ENCODE peak calls at places on chromosome 16, in ten cellular contexts. G is fibroblast of mammary gland; R is dermis blood vessel endothelial cell; U is cardiac muscle cell; T is HCT116; M is activated T-cell treated with anti-CD3 and anti-CD28 coated beads, Interleukin-2, amount 50 U/mL, for 4 hours; Q is islet precursor cell; D is HT1080; O is NCI-H2081; B is stimulated activated CD4-positive, alpha-beta T cell treated with anti-CD3 and anti-CD28 coated beads, Interleukin-1b, Interleukin-23, amount 100 ng/mL, for 24 hours. K is an unnamed sample.

GRCh38 chr16:85648070-85648714 is 35.1 kb downstream of the GSE1 start:
- DNase-seq in D (no peak), O (no peak), G (no peak), U (no peak), T (no peak), B (no peak), Q (no peak), M (no peak), R (no peak), K (no peak)

GRCh38 chr16:26598061-26598460 is 468.7 kb upstream of the C16orf82 start:
- DNase-seq in D (peak), Q (peak), G (no peak), M (peak), O (no peak), B (peak), R (no peak), U (no peak), T (peak), K (no peak)

GRCh38 chr16:15507959-15508336 is 73.6 kb downstream of the BMERB1 start:
- DNase-seq in M (no peak), R (no peak), O (no peak), T (no peak), D (no peak), G (no peak), Q (no peak), U (no peak), B (no peak), K (no peak)

GRCh38 chr16:23060458-23061320 is 88.6 kb downstream of the USP31 start:
- DNase-seq in T (peak), O (peak), Q (peak), M (peak), D (peak), R (peak), G (peak), B (peak), U (peak), K (peak)

GRCh38 chr16:979859-980594 is 1.5 kb upstream of the SOX8 start:
- DNase-seq in T (no peak), R (no peak), O (no peak), U (no peak), D (no peak), B (no peak), M (no peak), Q (no peak), G (no peak), K (no peak)

GRCh38 chr16:58048914-58049696 is 23.6 kb downstream of the MMP15 start:
- DNase-seq in R (no peak), U (no peak), O (no peak), B (no peak), M (no peak), G (no peak), T (no peak), Q (no peak), D (no peak), K (no peak)

GRCh38 chr16:48235556-48236136 is 8.5 kb upstream of the LONP2 start:
- DNase-seq in B (no peak), G (peak), R (peak), Q (no peak), D (no peak), M (no peak), U (peak), O (no peak), T (no peak), K (no peak)

GRCh38 chr16:1794221-1794871 is 841 bp upstream of the IGFALS start:
- DNase-seq in O (no peak), T (no peak), B (no peak), U (no peak), R (no peak), Q (peak), G (no peak), D (no peak), M (no peak), K (peak)

GRCh38 chr16:78364501-78364900 is 265.0 kb downstream of the WWOX start:
- DNase-seq in Q (no peak), M (no peak), T (no peak), O (no peak), U (no peak), R (no peak), B (no peak), G (no peak), D (no peak), K (no peak)

GRCh38 chr16:53094013-53094630 is 39.3 kb downstream of the CHD9 start:
- DNase-seq in G (no peak), B (no peak), U (no peak), D (peak), Q (peak), M (no peak), O (peak), T (no peak), R (peak), K (no peak)

GRCh38 chr16:80231118-80231515 is 309.7 kb upstream of the DYNLRB2 start:
- DNase-seq in D (no peak), M (no peak), O (no peak), T (no peak), B (no peak), G (peak), R (no peak), U (no peak), Q (no peak), K (no peak)

GRCh38 chr16:3084969-3085670 is 14.0 kb downstream of the ZSCAN10 start:
- DNase-seq in R (no peak), M (no peak), Q (no peak), O (no peak), D (no peak), G (no peak), T (no peak), U (no peak), B (no peak), K (no peak)

GRCh38 chr16:25264599-25264998 is 7.0 kb upstream of the ZKSCAN2 start:
- DNase-seq in Q (no peak), T (no peak), B (no peak), O (no peak), M (no peak), D (no peak), R (peak), U (peak), G (no peak), K (no peak)

GRCh38 chr16:9092963-9093477 is 1.6 kb downstream of the HAPSTR1 start:
- DNase-seq in O (peak), Q (peak), R (peak), G (no peak), D (peak), T (no peak), B (no peak), U (no peak), M (peak), K (no peak)

GRCh38 chr16:88329726-88330700 is 52.7 kb upstream of the ZNF469 start:
- DNase-seq in T (no peak), Q (no peak), U (no peak), G (no peak), D (no peak), R (no peak), O (no peak), B (no peak), M (no peak), K (no peak)

GRCh38 chr16:81204794-81205680 is 33.5 kb upstream of the BCO1 start:
- DNase-seq in D (peak), U (peak), B (peak), R (peak), O (peak), Q (peak), G (peak), T (peak), M (peak), K (no peak)

GRCh38 chr16:31501226-31501965 is 6.8 kb downstream of the RUSF1 start:
- DNase-seq in R (no peak), M (no peak), B (no peak), O (no peak), T (no peak), U (no peak), Q (no peak), D (no peak), G (no peak), K (no peak)

GRCh38 chr16:13397126-13397525 is 495.7 kb downstream of the SHISA9 start:
- DNase-seq in G (no peak), M (no peak), D (no peak), Q (no peak), B (no peak), R (no peak), T (no peak), U (no peak), O (no peak), K (no peak)

GRCh38 chr16:24775455-24775854 is 46.0 kb downstream of the TNRC6A start:
- DNase-seq in Q (no peak), D (no peak), G (peak), O (no peak), M (no peak), R (no peak), B (no peak), U (peak), T (no peak), K (no peak)

GRCh38 chr16:10836174-10836853 is 17.7 kb upstream of the TVP23A start:
- DNase-seq in M (no peak), O (no peak), B (no peak), Q (no peak), D (no peak), U (no peak), R (no peak), T (no peak), G (no peak), K (no peak)

GRCh38 chr16:57941016-57941656 is 29.8 kb downstream of the CNGB1 start:
- DNase-seq in D (peak), O (peak), B (no peak), M (no peak), R (peak), Q (no peak), U (peak), T (no peak), G (peak), K (no peak)

GRCh38 chr16:1216296-1216619 is 8.8 kb downstream of the TPSG1 start:
- DNase-seq in M (no peak), T (no peak), U (no peak), Q (no peak), B (no peak), G (no peak), D (no peak), O (peak), R (no peak), K (no peak)

GRCh38 chr16:72908362-72908838 is 139.5 kb downstream of the ZFHX3 start:
- DNase-seq in M (no peak), R (no peak), T (no peak), O (no peak), U (no peak), G (no peak), D (no peak), Q (no peak), B (no peak), K (no peak)

GRCh38 chr16:3938843-3939624 is 58.5 kb upstream of the CREBBP start:
- DNase-seq in G (no peak), R (peak), Q (peak), O (peak), B (peak), M (peak), D (peak), T (no peak), U (peak), K (peak)

GRCh38 chr16:74738134-74738541 is 36.5 kb downstream of the FA2H start:
- DNase-seq in D (peak), T (peak), G (no peak), U (no peak), O (no peak), M (no peak), Q (no peak), R (peak), B (no peak), K (no peak)

GRCh38 chr16:58456193-58456592 is 43.8 kb upstream of the NDRG4 start:
- DNase-seq in T (no peak), U (peak), Q (no peak), O (no peak), M (no peak), R (peak), G (no peak), D (no peak), B (no peak), K (no peak)

GRCh38 chr16:31088459-31089183 is at the start of gene PRSS53:
- DNase-seq in D (no peak), Q (no peak), G (no peak), B (no peak), M (no peak), T (no peak), R (no peak), U (no peak), O (peak), K (no peak)

GRCh38 chr16:63461248-63461841 is 1425.1 kb upstream of the CDH8 start:
- DNase-seq in G (peak), B (no peak), D (no peak), M (no peak), T (no peak), U (peak), Q (no peak), O (peak), R (peak), K (peak)

GRCh38 chr16:62869837-62870236 is 833.6 kb upstream of the CDH8 start:
- DNase-seq in R (no peak), D (no peak), M (no peak), T (no peak), G (no peak), Q (no peak), B (no peak), U (no peak), O (no peak), K (no peak)

GRCh38 chr16:15795615-15796014 is 61.2 kb downstream of the MYH11 start:
- DNase-seq in R (no peak), Q (no peak), B (no peak), M (no peak), G (no peak), U (no peak), O (no peak), D (no peak), T (no peak), K (no peak)

GRCh38 chr16:86784267-86784626 is 205.9 kb downstream of the FOXL1 start:
- DNase-seq in B (no peak), D (no peak), U (no peak), M (no peak), G (no peak), O (no peak), R (no peak), Q (no peak), T (no peak), K (no peak)

GRCh38 chr16:48053346-48053745 is 102.4 kb downstream of the ABCC12 start:
- DNase-seq in T (no peak), U (peak), R (no peak), Q (peak), O (no peak), G (peak), B (no peak), M (no peak), D (peak), K (no peak)

GRCh38 chr16:57648590-57649442 is 19.3 kb upstream of the ADGRG3 start:
- DNase-seq in G (peak), Q (peak), T (peak), M (peak), B (peak), U (peak), D (peak), O (peak), R (peak), K (peak)

GRCh38 chr16:67514382-67514828 is 14.2 kb upstream of the RIPOR1 start:
- DNase-seq in U (peak), Q (peak), T (peak), O (peak), G (peak), D (peak), B (peak), R (peak), M (peak), K (no peak)

GRCh38 chr16:75097941-75098897 is 18.4 kb downstream of the LDHD start:
- DNase-seq in R (no peak), M (peak), D (no peak), O (no peak), Q (peak), U (no peak), T (no peak), B (peak), G (no peak), K (no peak)